ENCODE peak calls at places on chromosome 17, in five cellular contexts. One of them, this sample, is unnamed. For H3K4me1, the result is how much of the 10 kb centered on the place peaks cover.

GRCh38 chr17:78324391-78325075 is 35.3 kb downstream of the SOCS3 start:
- DNase-seq in K562: no peak
- DNase-seq in DND-41: no peak
- DNase-seq in GM23338: peak
- DNase-seq in fibroblast of lung: peak
- DNase-seq in this sample: peak

GRCh38 chr17:40341808-40342574 is 22.5 kb downstream of the GJD3 start:
- DNase-seq in K562: peak
- DNase-seq in DND-41: no peak
- DNase-seq in GM23338: peak
- DNase-seq in fibroblast of lung: peak
- DNase-seq in this sample: no peak

GRCh38 chr17:19750020-19750572 is 2.0 kb upstream of the ALDH3A1 start:
- DNase-seq in K562: no peak
- DNase-seq in DND-41: no peak
- DNase-seq in GM23338: no peak
- DNase-seq in fibroblast of lung: no peak
- DNase-seq in this sample: no peak

GRCh38 chr17:50470451-50470850 is 1.8 kb upstream of the CHAD start:
- DNase-seq in K562: no peak
- DNase-seq in DND-41: no peak
- DNase-seq in GM23338: no peak
- DNase-seq in fibroblast of lung: no peak
- DNase-seq in this sample: no peak

GRCh38 chr17:13002761-13003453 is 14.9 kb downstream of the ELAC2 start:
- DNase-seq in K562: peak
- DNase-seq in DND-41: peak
- DNase-seq in GM23338: peak
- DNase-seq in fibroblast of lung: peak
- DNase-seq in this sample: peak

GRCh38 chr17:65456368-65457151 is 104.9 kb downstream of the AXIN2 start:
- DNase-seq in K562: no peak
- DNase-seq in DND-41: no peak
- DNase-seq in GM23338: no peak
- DNase-seq in fibroblast of lung: no peak
- DNase-seq in this sample: no peak

GRCh38 chr17:4806420-4806769 is 557 bp upstream of the PLD2 start:
- DNase-seq in K562: no peak
- DNase-seq in DND-41: no peak
- DNase-seq in GM23338: peak
- DNase-seq in fibroblast of lung: no peak
- DNase-seq in this sample: peak

GRCh38 chr17:44213403-44214229 is 5.9 kb downstream of the UBTF start:
- DNase-seq in K562: no peak
- DNase-seq in DND-41: no peak
- DNase-seq in GM23338: no peak
- DNase-seq in fibroblast of lung: no peak
- DNase-seq in this sample: no peak

GRCh38 chr17:35245196-35245486 is 2.3 kb downstream of the SLFN5 start:
- DNase-seq in K562: no peak
- DNase-seq in DND-41: no peak
- DNase-seq in GM23338: no peak
- DNase-seq in fibroblast of lung: peak
- DNase-seq in this sample: peak

GRCh38 chr17:4898927-4899326 is 409 bp upstream of the C17orf107 start:
- DNase-seq in K562: no peak
- DNase-seq in DND-41: no peak
- DNase-seq in GM23338: no peak
- DNase-seq in fibroblast of lung: no peak
- DNase-seq in this sample: no peak

GRCh38 chr17:38579934-38580333 is 25.8 kb downstream of the SRCIN1 start:
- DNase-seq in K562: peak
- DNase-seq in DND-41: peak
- DNase-seq in GM23338: peak
- DNase-seq in fibroblast of lung: no peak
- DNase-seq in this sample: no peak

GRCh38 chr17:42679001-42679491 is 2.3 kb upstream of the PLEKHH3 start:
- DNase-seq in K562: peak
- DNase-seq in DND-41: peak
- DNase-seq in GM23338: peak
- DNase-seq in fibroblast of lung: peak
- DNase-seq in this sample: peak

GRCh38 chr17:79534851-79535727 is 75.8 kb downstream of the RBFOX3 start:
- DNase-seq in K562: no peak
- DNase-seq in DND-41: no peak
- DNase-seq in GM23338: no peak
- DNase-seq in fibroblast of lung: no peak
- DNase-seq in this sample: no peak

GRCh38 chr17:5200360-5200759 is 8.7 kb upstream of the ZNF594 start:
- DNase-seq in K562: no peak
- DNase-seq in DND-41: no peak
- DNase-seq in GM23338: no peak
- DNase-seq in fibroblast of lung: no peak
- DNase-seq in this sample: no peak

GRCh38 chr17:5608696-5609095 is 24.4 kb upstream of the NLRP1 start:
- DNase-seq in K562: no peak
- DNase-seq in DND-41: no peak
- DNase-seq in GM23338: no peak
- DNase-seq in fibroblast of lung: no peak
- DNase-seq in this sample: no peak

GRCh38 chr17:36807496-36808180 is 129.6 kb upstream of the LHX1 start:
- DNase-seq in K562: no peak
- DNase-seq in DND-41: no peak
- DNase-seq in GM23338: peak
- DNase-seq in fibroblast of lung: no peak
- DNase-seq in this sample: no peak

GRCh38 chr17:42329025-42329976 is 41.0 kb downstream of the STAT5A start:
- DNase-seq in K562: no peak
- DNase-seq in DND-41: no peak
- DNase-seq in GM23338: peak
- DNase-seq in fibroblast of lung: peak
- DNase-seq in this sample: no peak

GRCh38 chr17:75239214-75239613 is 22.2 kb downstream of the GGA3 start:
- DNase-seq in K562: no peak
- DNase-seq in DND-41: no peak
- DNase-seq in GM23338: no peak
- DNase-seq in fibroblast of lung: no peak
- DNase-seq in this sample: no peak

GRCh38 chr17:40966848-40967247 is at the start of gene KRT39:
- DNase-seq in K562: no peak
- DNase-seq in DND-41: no peak
- DNase-seq in GM23338: no peak
- DNase-seq in fibroblast of lung: no peak
- DNase-seq in this sample: no peak

GRCh38 chr17:33013596-33014375 is 22.1 kb downstream of the SPACA3 start:
- DNase-seq in K562: peak
- DNase-seq in DND-41: no peak
- DNase-seq in GM23338: no peak
- DNase-seq in fibroblast of lung: no peak
- DNase-seq in this sample: no peak

GRCh38 chr17:4715071-4715749 is 4.8 kb downstream of the ARRB2 start:
- DNase-seq in K562: no peak
- DNase-seq in DND-41: peak
- DNase-seq in GM23338: no peak
- DNase-seq in fibroblast of lung: no peak
- DNase-seq in this sample: no peak

GRCh38 chr17:64641499-64641898 is 20.6 kb downstream of the SMURF2 start:
- DNase-seq in K562: peak
- DNase-seq in DND-41: no peak
- DNase-seq in GM23338: no peak
- DNase-seq in fibroblast of lung: peak
- DNase-seq in this sample: peak

GRCh38 chr17:6523330-6523729 is 33.0 kb downstream of the PITPNM3 start:
- DNase-seq in K562: no peak
- DNase-seq in DND-41: no peak
- DNase-seq in GM23338: peak
- DNase-seq in fibroblast of lung: peak
- DNase-seq in this sample: no peak

GRCh38 chr17:83058478-83059167 is 20.8 kb upstream of the METRNL start:
- DNase-seq in K562: no peak
- DNase-seq in DND-41: no peak
- DNase-seq in GM23338: no peak
- DNase-seq in fibroblast of lung: no peak
- DNase-seq in this sample: no peak

GRCh38 chr17:9226794-9227135 is 205.5 kb downstream of the NTN1 start:
- DNase-seq in K562: no peak
- DNase-seq in DND-41: peak
- DNase-seq in GM23338: peak
- DNase-seq in fibroblast of lung: no peak
- DNase-seq in this sample: no peak

GRCh38 chr17:27326051-27326450 is 32.1 kb downstream of the WSB1 start:
- DNase-seq in K562: no peak
- DNase-seq in DND-41: no peak
- DNase-seq in GM23338: no peak
- DNase-seq in fibroblast of lung: no peak
- DNase-seq in this sample: no peak

GRCh38 chr17:55259684-55260111 is 5.1 kb upstream of the HLF start:
- DNase-seq in K562: no peak
- DNase-seq in DND-41: no peak
- DNase-seq in GM23338: no peak
- DNase-seq in fibroblast of lung: no peak
- DNase-seq in this sample: no peak

GRCh38 chr17:65442250-65442649 is 119.2 kb downstream of the AXIN2 start:
- DNase-seq in K562: no peak
- DNase-seq in DND-41: no peak
- DNase-seq in GM23338: no peak
- DNase-seq in fibroblast of lung: no peak
- DNase-seq in this sample: no peak

GRCh38 chr17:32100971-32101631 is 41.2 kb upstream of the RHOT1 start:
- DNase-seq in K562: no peak
- DNase-seq in DND-41: no peak
- DNase-seq in GM23338: no peak
- DNase-seq in fibroblast of lung: no peak
- DNase-seq in this sample: no peak

GRCh38 chr17:47704116-47704515 is 10.2 kb downstream of the TBKBP1 start:
- DNase-seq in K562: no peak
- DNase-seq in DND-41: no peak
- DNase-seq in GM23338: peak
- DNase-seq in fibroblast of lung: no peak
- DNase-seq in this sample: no peak
- TF ChIP-seq EZH2 in K562: no peak
- TF ChIP-seq EZH2 in DND-41: no peak
- TF ChIP-seq EZH2 in GM23338: no peak
- TF ChIP-seq EZH2 in fibroblast of lung: no peak
- TF ChIP-seq EZH2 in this sample: no peak

GRCh38 chr17:61411114-61411943 is 11.7 kb downstream of the TBX2 start:
- DNase-seq in K562: no peak
- DNase-seq in DND-41: no peak
- DNase-seq in GM23338: peak
- DNase-seq in fibroblast of lung: peak
- DNase-seq in this sample: peak

GRCh38 chr17:61410100-61410551 is 10.5 kb downstream of the TBX2 start:
- DNase-seq in K562: no peak
- DNase-seq in DND-41: no peak
- DNase-seq in GM23338: no peak
- DNase-seq in fibroblast of lung: no peak
- DNase-seq in this sample: no peak

GRCh38 chr17:61408151-61409041 is 8.8 kb downstream of the TBX2 start:
- DNase-seq in K562: no peak
- DNase-seq in DND-41: no peak
- DNase-seq in GM23338: no peak
- DNase-seq in fibroblast of lung: peak
- DNase-seq in this sample: no peak

GRCh38 chr17:61410555-61411089 is 11.0 kb downstream of the TBX2 start:
- DNase-seq in K562: no peak
- DNase-seq in DND-41: no peak
- DNase-seq in GM23338: peak
- DNase-seq in fibroblast of lung: peak
- DNase-seq in this sample: peak

GRCh38 chr17:61409301-61410099 is 9.9 kb downstream of the TBX2 start:
- DNase-seq in K562: peak
- DNase-seq in DND-41: no peak
- DNase-seq in GM23338: peak
- DNase-seq in fibroblast of lung: peak
- DNase-seq in this sample: peak
- TF ChIP-seq CTCF in K562: peak
- TF ChIP-seq CTCF in DND-41: no peak
- TF ChIP-seq CTCF in GM23338: peak
- TF ChIP-seq CTCF in fibroblast of lung: peak
- TF ChIP-seq CTCF in this sample: no peak

DNA sequence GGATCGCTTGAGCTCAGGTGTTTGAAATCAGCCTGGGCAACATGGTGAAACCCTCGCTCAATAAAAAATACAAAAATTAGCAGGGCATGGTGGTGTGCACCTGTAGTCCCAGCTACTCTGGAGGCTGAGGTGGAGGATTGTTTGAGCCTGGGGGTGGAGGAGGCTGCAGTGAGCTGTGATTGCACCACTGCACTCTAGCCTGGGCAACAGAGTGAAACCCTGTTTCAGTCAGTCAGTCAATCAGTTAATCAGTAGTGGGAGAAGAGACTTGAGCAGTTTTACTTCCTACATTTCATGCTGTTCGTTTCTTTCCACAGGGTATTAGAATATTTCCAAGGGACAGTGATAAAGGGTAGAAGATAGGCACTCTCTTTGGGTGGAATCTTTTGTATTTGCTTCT is 8.8 kb downstream of the MAP3K3 start:
- DNase-seq in K562: no peak
- DNase-seq in DND-41: no peak
- DNase-seq in GM23338: no peak
- DNase-seq in fibroblast of lung: no peak
- DNase-seq in this sample: no peak
- H3K4me1 ChIP-seq in K562: under half
- H3K4me1 ChIP-seq in DND-41: under half
- H3K4me1 ChIP-seq in GM23338: under half
- H3K4me1 ChIP-seq in fibroblast of lung: under half
- H3K4me1 ChIP-seq in this sample: under half

GRCh38 chr17:48630009-48630924 is 4.1 kb upstream of the HOXB9 start:
- DNase-seq in K562: no peak
- DNase-seq in DND-41: no peak
- DNase-seq in GM23338: no peak
- DNase-seq in fibroblast of lung: no peak
- DNase-seq in this sample: no peak

GRCh38 chr17:48630925-48631692 is 5.0 kb upstream of the HOXB9 start:
- DNase-seq in K562: peak
- DNase-seq in DND-41: no peak
- DNase-seq in GM23338: peak
- DNase-seq in fibroblast of lung: no peak
- DNase-seq in this sample: no peak

GRCh38 chr17:48628641-48629410 is 2.7 kb upstream of the HOXB9 start:
- DNase-seq in K562: no peak
- DNase-seq in DND-41: no peak
- DNase-seq in GM23338: no peak
- DNase-seq in fibroblast of lung: no peak
- DNase-seq in this sample: no peak

GRCh38 chr17:48627625-48628510 is 1.7 kb upstream of the HOXB9 start:
- DNase-seq in K562: no peak
- DNase-seq in DND-41: no peak
- DNase-seq in GM23338: no peak
- DNase-seq in fibroblast of lung: no peak
- DNase-seq in this sample: no peak

DNA sequence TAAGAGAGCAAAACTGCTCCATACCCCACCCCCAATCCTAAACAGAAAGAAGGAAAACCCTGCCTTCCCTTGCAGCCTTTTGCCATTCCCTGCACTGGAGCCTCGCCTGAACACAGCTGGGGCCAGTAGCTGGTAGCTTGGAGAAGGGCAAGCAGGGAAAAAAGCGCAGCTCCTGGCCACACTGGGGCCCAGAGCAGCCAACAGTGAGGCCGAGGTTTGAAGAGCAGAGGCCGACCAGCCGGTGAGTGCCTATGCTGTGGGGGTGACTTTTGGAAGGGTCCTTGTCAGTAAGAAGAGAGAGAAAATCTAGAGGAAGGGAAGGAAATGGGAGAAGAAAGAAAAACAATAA is 3.2 kb upstream of the HOXB9 start:
- DNase-seq in K562: no peak
- DNase-seq in DND-41: no peak
- DNase-seq in GM23338: no peak
- DNase-seq in fibroblast of lung: no peak
- DNase-seq in this sample: no peak
- TF ChIP-seq EZH2 in K562: no peak
- TF ChIP-seq EZH2 in DND-41: no peak
- TF ChIP-seq EZH2 in GM23338: peak
- TF ChIP-seq EZH2 in fibroblast of lung: peak
- TF ChIP-seq EZH2 in this sample: no peak

This sample was measured in A673.